ENCODE peak calls at places on chromosome 5, in five cellular contexts. D is HepG2, L is upper lobe of left lung, Y is K562, A is GM12878. U is an unnamed sample.
A peak's percentile ranks its signal among the peaks of the same experiment; 100 is the strongest.

GRCh38 chr5:132372542-132372941 is 3.0 kb downstream of the SLC22A5 start:
- ATAC-seq in D (no peak), L (no peak), Y (no peak), A (no peak), U (no peak)

GRCh38 chr5:151155777-151156731 is 1.5 kb downstream of the ANXA6 start:
- ATAC-seq in D (peak; percentile 85), L (no peak), Y (no peak), A (peak; percentile 8), U (no peak)

GRCh38 chr5:171999877-172000276 is 6.6 kb downstream of the FBXW11 start:
- ATAC-seq in D (no peak), L (no peak), Y (no peak), A (peak; percentile 70), U (no peak)

GRCh38 chr5:154575869-154576806 is 98.1 kb upstream of the HAND1 start:
- ATAC-seq in D (peak; percentile 31), L (no peak), Y (peak; percentile 50), A (peak; percentile 97), U (no peak)

GRCh38 chr5:32131604-32132003 is 42.5 kb downstream of the GOLPH3 start:
- ATAC-seq in D (no peak), L (no peak), Y (no peak), A (no peak), U (no peak)

GRCh38 chr5:167285591-167285990 is 1005.9 kb upstream of the WWC1 start:
- ATAC-seq in D (no peak), L (no peak), Y (no peak), A (no peak), U (no peak)

GRCh38 chr5:122478741-122479459 is 166.9 kb downstream of the SNCAIP start:
- ATAC-seq in D (no peak), L (peak; percentile 56), Y (no peak), A (no peak), U (no peak)

GRCh38 chr5:140322751-140323731 is 20.1 kb upstream of the PFDN1 start:
- ATAC-seq in D (peak; percentile 69), L (peak; percentile 3), Y (no peak), A (peak; percentile 58), U (peak; percentile 72)

GRCh38 chr5:73693573-73694061 is 67.6 kb downstream of the ARHGEF28 start:
- ATAC-seq in D (peak; percentile 87), L (no peak), Y (no peak), A (peak; percentile 37), U (no peak)

GRCh38 chr5:17996002-17996401 is 361.7 kb downstream of the TAF11L14 start:
- ATAC-seq in D (no peak), L (no peak), Y (no peak), A (no peak), U (no peak)

GRCh38 chr5:73663161-73663859 is 37.3 kb downstream of the ARHGEF28 start:
- ATAC-seq in D (peak; percentile 95), L (no peak), Y (no peak), A (peak; percentile 12), U (no peak)

GRCh38 chr5:111225926-111226325 is 1.7 kb downstream of the CAMK4 start:
- ATAC-seq in D (no peak), L (no peak), Y (no peak), A (peak; percentile 17), U (no peak)

GRCh38 chr5:131769961-131770360 is 26.9 kb downstream of the FNIP1 start:
- ATAC-seq in D (peak; percentile 77), L (no peak), Y (peak; percentile 35), A (no peak), U (no peak)

GRCh38 chr5:43338856-43339255 is 25.6 kb upstream of the HMGCS1 start:
- ATAC-seq in D (no peak), L (peak; percentile 40), Y (no peak), A (no peak), U (no peak)

GRCh38 chr5:124527220-124527991 is 219.0 kb downstream of the ZNF608 start:
- ATAC-seq in D (peak; percentile 98), L (peak; percentile 35), Y (no peak), A (peak; percentile 42), U (no peak)

GRCh38 chr5:131514316-131515275 is 120.4 kb downstream of the RAPGEF6 start:
- ATAC-seq in D (no peak), L (peak; percentile 34), Y (peak; percentile 70), A (peak; percentile 71), U (no peak)

GRCh38 chr5:16617272-16617973 is 626 bp upstream of the RETREG1 start:
- ATAC-seq in D (no peak), L (no peak), Y (no peak), A (peak; percentile 9), U (no peak)

GRCh38 chr5:120053841-120054240 is 410.3 kb upstream of the PRR16 start:
- ATAC-seq in D (no peak), L (no peak), Y (no peak), A (no peak), U (no peak)

GRCh38 chr5:120052916-120053828 is 410.9 kb upstream of the PRR16 start:
- ATAC-seq in D (no peak), L (no peak), Y (no peak), A (no peak), U (peak; percentile 76)

DNA sequence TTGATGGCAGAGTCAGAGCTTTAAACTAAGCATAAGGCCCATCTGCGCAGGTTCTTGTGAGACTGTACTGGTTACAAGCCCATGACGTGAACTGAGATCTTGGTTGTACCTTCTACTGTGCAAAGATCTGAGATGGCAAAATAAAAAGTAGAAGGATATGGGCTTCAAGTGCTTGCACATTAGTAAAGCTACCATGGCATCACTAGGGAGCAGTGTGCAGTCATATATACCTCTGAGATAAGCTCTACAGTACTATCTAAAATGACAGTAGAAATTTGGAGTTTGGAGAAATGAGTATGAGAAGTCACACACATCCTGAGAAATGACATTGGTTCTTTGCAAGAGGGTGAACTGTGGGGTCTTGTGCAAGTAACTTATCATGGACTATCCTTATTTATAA is 408.2 kb upstream of the PRR16 start:
- ATAC-seq in D (peak; percentile 54), L (no peak), Y (no peak), A (no peak), U (no peak)
- TF ChIP-seq POLR2AphosphoS5 in D (no peak), L (no peak), Y (no peak), A (no peak), U (no peak)

DNA sequence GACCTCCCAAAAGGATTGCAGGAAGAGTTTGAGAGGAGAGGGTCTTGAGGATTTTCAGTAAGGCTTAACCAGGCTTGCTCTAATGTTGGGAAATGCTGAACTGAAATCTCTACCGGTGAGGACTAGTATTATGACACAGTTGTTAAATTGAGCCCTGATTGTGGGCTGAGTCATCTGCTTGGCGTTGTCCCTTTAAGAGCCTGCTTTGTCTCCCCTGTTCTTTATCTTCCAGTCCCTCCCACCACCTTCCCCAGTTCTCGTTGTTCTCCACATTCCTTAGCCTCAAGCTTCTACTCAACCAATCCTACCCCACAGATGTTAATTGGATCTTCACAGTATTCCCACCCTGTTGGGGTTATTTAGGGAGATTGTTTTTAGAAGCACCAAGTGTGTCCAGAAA is 57.7 kb downstream of the ANKRD55 start:
- ATAC-seq in D (no peak), L (peak; percentile 83), Y (peak; percentile 80), A (peak; percentile 32), U (peak; percentile 75)
- H3K27ac ChIP-seq in D (no peak overlapping the region), L (peak overlapping the region; percentile 42), Y (no peak overlapping the region), A (no peak overlapping the region), U (peak overlapping the region; percentile 52)

GRCh38 chr5:59380350-59380951 is 513.1 kb downstream of the PDE4D start:
- ATAC-seq in D (peak; percentile 62), L (peak; percentile 88), Y (no peak), A (peak; percentile 98), U (peak; percentile 36)
- TF ChIP-seq CTCF in D (peak; percentile 68), L (peak; percentile 46), Y (no peak), A (peak; percentile 64), U (peak; percentile 23)

DNA sequence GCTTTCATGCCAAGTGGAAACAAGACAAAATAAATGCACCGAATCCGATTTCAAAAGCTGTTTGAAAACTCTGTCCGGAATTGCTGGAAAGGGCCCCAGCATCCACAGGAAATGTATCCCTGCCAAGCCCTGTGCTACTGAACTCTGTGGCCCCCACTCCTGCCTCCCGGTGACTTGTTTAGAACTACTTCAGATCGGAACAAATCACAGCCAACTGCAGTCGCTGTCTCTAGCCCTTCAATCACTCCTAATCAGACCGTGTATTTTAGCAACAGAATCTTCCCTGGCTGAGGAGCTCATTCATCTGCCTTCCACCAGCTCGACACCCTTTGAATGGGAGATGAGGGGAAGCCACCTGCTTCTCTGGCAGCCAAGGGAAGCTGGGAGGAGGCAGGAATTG is 94.1 kb downstream of the KCNIP1 start:
- ATAC-seq in D (no peak), L (no peak), Y (no peak), A (no peak), U (no peak)
- TF ChIP-seq POLR2AphosphoS5 in D (no peak), L (no peak), Y (no peak), A (no peak), U (no peak)

GRCh38 chr5:95903838-95904237 is 57.8 kb downstream of the ELL2 start:
- ATAC-seq in D (no peak), L (no peak), Y (no peak), A (no peak), U (no peak)
- H3K27ac ChIP-seq in D (no peak overlapping the region), L (no peak overlapping the region), Y (no peak overlapping the region), A (no peak overlapping the region), U (no peak overlapping the region)

U was measured in gastroesophageal sphincter.